ENCODE peak calls at places on chromosome 1, in six cellular contexts. L, X, A, D, M and G are unnamed samples.

GRCh38 chr1:12552951-12553921 is 64.8 kb downstream of the DHRS3 start:
- DNase-seq in L (no peak), X (no peak), D (peak), A (no peak), M (no peak), G (no peak)

GRCh38 chr1:4115191-4115900 is 215.3 kb upstream of the C1orf174 start:
- DNase-seq in D (no peak), A (no peak), L (no peak), M (no peak), X (no peak), G (no peak)

GRCh38 chr1:223708001-223708359 is 4.4 kb upstream of the CAPN2 start:
- DNase-seq in D (peak), X (no peak), L (no peak), A (no peak), M (no peak), G (no peak)

GRCh38 chr1:77288275-77288674 is 6.5 kb downstream of the AK5 start:
- DNase-seq in A (no peak), M (no peak), X (no peak), D (no peak), L (no peak), G (no peak)

GRCh38 chr1:16187748-16188401 is 24.6 kb downstream of the ARHGEF19 start:
- DNase-seq in M (peak), X (peak), A (no peak), L (peak), D (peak), G (peak)

GRCh38 chr1:41246568-41246967 is 4.5 kb upstream of the SCMH1 start:
- DNase-seq in D (no peak), X (no peak), L (peak), A (no peak), M (no peak), G (no peak)

GRCh38 chr1:44881011-44881632 is 38.1 kb upstream of the PTCH2 start:
- DNase-seq in D (no peak), X (no peak), A (no peak), M (no peak), L (no peak), G (no peak)

GRCh38 chr1:241631674-241632073 is 8.5 kb downstream of the CHML start:
- DNase-seq in A (no peak), X (no peak), L (no peak), M (no peak), D (no peak), G (no peak)

GRCh38 chr1:51328279-51328678 is 2.1 kb downstream of the TTC39A start:
- DNase-seq in L (no peak), D (no peak), M (no peak), X (no peak), A (no peak), G (no peak)

GRCh38 chr1:119603695-119604094 is 44.4 kb downstream of the ZNF697 start:
- DNase-seq in L (no peak), M (no peak), A (no peak), D (no peak), X (no peak), G (no peak)

GRCh38 chr1:205444931-205445652 is 10.8 kb downstream of the BLACAT1 start:
- DNase-seq in A (no peak), L (peak), D (no peak), M (peak), X (no peak), G (no peak)

GRCh38 chr1:210822897-210823296 is 311.1 kb downstream of the KCNH1 start:
- DNase-seq in L (no peak), X (no peak), D (no peak), M (no peak), A (no peak), G (no peak)
- TF ChIP-seq TAF1 in L (no peak), X (no peak), D (no peak), M (no peak), A (no peak), G (no peak)

DNA sequence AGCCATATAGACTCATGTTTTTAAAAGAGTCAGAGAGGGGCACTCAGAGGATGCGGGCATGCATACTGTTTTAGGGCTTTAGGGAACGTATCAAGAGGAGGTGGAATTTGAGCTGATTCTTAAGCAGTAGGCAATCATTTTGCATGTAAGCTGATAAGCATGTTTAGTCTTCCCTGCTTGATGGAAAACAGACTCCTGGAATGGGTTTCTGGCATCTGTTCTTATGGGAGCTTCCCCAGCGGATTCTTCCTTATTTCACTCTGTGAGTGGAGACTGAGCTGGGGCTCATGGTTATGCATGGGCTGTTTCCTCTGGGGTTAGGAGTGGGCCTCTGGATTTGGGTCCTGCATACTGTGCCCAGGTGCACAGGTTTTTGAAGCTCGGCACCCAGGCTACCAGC is 93.4 kb downstream of the DIRAS3 start:
- DNase-seq in D (no peak), A (no peak), X (no peak), M (no peak), L (no peak), G (no peak)
- TF ChIP-seq TAF1 in D (no peak), A (no peak), X (no peak), M (no peak), L (no peak), G (no peak)

GRCh38 chr1:22557341-22557950 is 5.8 kb upstream of the EPHA8 start:
- DNase-seq in L (no peak), M (no peak), X (no peak), A (no peak), D (no peak), G (no peak)
- TF ChIP-seq TAF1 in L (no peak), M (no peak), X (no peak), A (no peak), D (no peak), G (no peak)

GRCh38 chr1:89883030-89883379 is 62.2 kb downstream of the LRRC8D start:
- DNase-seq in M (no peak), D (no peak), A (no peak), L (no peak), X (no peak), G (no peak)

GRCh38 chr1:89881415-89882058 is 60.7 kb downstream of the LRRC8D start:
- DNase-seq in X (no peak), A (peak), D (no peak), M (no peak), L (no peak), G (no peak)

GRCh38 chr1:89882348-89883029 is 61.7 kb downstream of the LRRC8D start:
- DNase-seq in X (no peak), L (no peak), M (no peak), A (no peak), D (no peak), G (no peak)

GRCh38 chr1:89887270-89887669 is 66.4 kb downstream of the LRRC8D start:
- DNase-seq in L (no peak), M (no peak), X (no peak), D (peak), A (no peak), G (no peak)

GRCh38 chr1:89884718-89885596 is 64.1 kb downstream of the LRRC8D start:
- DNase-seq in X (no peak), D (no peak), L (no peak), A (no peak), M (no peak), G (no peak)
- TF ChIP-seq TAF1 in X (no peak), D (no peak), L (no peak), A (no peak), M (no peak), G (no peak)

DNA sequence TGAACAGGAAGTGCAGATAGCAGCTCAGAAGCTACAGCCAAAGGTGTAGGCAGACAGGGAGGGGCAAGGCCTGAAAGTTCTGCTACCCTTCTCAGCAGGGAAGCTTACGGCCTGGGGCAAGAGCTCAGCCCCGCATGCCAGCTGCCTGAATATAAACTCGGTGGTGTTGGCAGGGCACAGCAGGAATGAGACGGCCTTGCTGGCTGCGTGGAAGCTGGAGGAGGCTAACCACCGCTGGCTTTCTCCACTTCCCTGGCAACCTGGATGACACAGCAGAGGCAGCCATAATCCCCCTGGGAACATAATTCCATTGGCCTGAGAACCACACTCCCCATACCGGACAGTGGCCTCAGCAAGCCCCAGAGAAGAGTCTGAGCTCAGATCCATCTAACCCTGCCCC is 81.9 kb upstream of the PRRC2C start:
- DNase-seq in L (no peak), X (no peak), A (no peak), D (no peak), M (no peak), G (no peak)
- TF ChIP-seq TAF1 in L (no peak), X (no peak), A (no peak), D (no peak), M (no peak), G (no peak)